ENCODE peak calls at places on chromosomes 5 and 9, in four cellular contexts. M is A549, L is SK-N-SH, B is GM23338. P is an unnamed sample.

GRCh38 chr9:81430727-81431126 is 258.6 kb downstream of the TLE1 start:
- DNase-seq in M (no peak), L (no peak), B (no peak), P (no peak)

GRCh38 chr9:694499-695154 is 146.9 kb upstream of the DMRT1 start:
- DNase-seq in M (peak; percentile 34), L (no peak), B (no peak), P (no peak)

GRCh38 chr5:33267741-33268140 is 173.0 kb upstream of the TARS1 start:
- DNase-seq in M (no peak), L (no peak), B (no peak), P (no peak)

GRCh38 chr5:61362796-61363364 is 30.8 kb downstream of the ZSWIM6 start:
- DNase-seq in M (no peak), L (no peak), B (peak; percentile 55), P (no peak)

GRCh38 chr5:6581090-6581489 is 51.8 kb downstream of the NSUN2 start:
- DNase-seq in M (no peak), L (no peak), B (no peak), P (no peak)

GRCh38 chr5:36250427-36250826 is 8.7 kb upstream of the NADK2 start:
- DNase-seq in M (no peak), L (no peak), B (no peak), P (no peak)

GRCh38 chr5:142179776-142180387 is 71.3 kb downstream of the NDFIP1 start:
- DNase-seq in M (no peak), L (peak; percentile 75), B (no peak), P (no peak)

GRCh38 chr5:127664082-127664481 is 15.2 kb downstream of the CTXN3 start:
- DNase-seq in M (no peak), L (no peak), B (no peak), P (no peak)

GRCh38 chr5:39176740-39177628 is 42.4 kb downstream of the FYB1 start:
- DNase-seq in M (no peak), L (no peak), B (no peak), P (peak; percentile 17)

GRCh38 chr5:78509884-78510769 is 138.4 kb downstream of the LHFPL2 start:
- DNase-seq in M (no peak), L (no peak), B (peak; percentile 84), P (no peak)

GRCh38 chr5:43019615-43020293 is 20.4 kb downstream of the ANXA2R start:
- DNase-seq in M (peak; percentile 51), L (peak; percentile 47), B (peak; percentile 93), P (no peak)

GRCh38 chr9:128438343-128439109 is 17.3 kb upstream of the ODF2 start:
- DNase-seq in M (peak; percentile 76), L (peak; percentile 93), B (peak; percentile 95), P (no peak)

GRCh38 chr9:80615964-80616363 is 1044.2 kb downstream of the TLE4 start:
- DNase-seq in M (no peak), L (no peak), B (no peak), P (no peak)

DNA sequence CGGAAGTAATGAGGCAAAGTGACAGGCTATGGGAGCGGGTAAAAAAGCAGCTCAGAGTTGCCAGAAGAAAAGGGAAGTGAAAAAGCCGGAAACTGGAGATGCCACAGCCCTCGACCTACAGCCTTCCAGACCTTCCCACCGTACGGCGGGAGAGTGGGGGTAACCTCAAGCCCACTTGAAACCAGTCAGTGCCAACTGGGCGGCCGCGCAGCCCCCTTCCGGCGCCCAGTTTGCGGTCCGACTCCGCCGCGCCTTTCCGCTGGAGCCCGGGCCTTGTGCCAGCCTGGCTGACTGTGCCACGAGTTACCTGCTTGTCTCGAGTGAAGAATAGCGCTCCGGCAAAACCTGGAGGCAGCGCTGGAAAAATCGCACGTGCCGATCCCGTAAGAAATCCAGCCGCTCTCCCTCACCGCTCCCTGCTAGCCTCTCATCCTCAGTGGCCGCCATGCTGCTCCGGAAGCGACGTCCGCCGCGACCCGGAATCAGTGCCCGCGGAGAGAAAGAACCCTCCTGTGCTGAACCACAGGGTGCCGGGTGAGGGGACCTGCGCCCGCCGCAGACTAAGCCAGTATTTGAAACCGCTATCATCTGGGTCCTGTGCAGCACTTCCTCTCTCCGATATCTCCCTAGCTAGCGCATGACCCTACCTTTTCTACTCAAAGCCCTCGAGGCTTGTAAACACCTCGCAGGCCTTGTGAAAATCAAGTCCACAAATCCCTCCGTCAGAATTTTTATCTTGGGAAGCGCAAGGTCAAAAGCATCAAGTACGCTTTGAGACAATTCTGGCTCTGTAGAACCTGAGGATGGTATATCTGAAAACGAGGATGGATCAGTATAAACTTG is at the start of gene PGGT1B:
- DNase-seq in M (peak; percentile 54), L (peak; percentile 90), B (peak; percentile 81), P (peak; percentile 19)
- TF ChIP-seq REST in M (peak; percentile 16), L (no peak), B (peak; percentile 11), P (peak; percentile 41)

DNA sequence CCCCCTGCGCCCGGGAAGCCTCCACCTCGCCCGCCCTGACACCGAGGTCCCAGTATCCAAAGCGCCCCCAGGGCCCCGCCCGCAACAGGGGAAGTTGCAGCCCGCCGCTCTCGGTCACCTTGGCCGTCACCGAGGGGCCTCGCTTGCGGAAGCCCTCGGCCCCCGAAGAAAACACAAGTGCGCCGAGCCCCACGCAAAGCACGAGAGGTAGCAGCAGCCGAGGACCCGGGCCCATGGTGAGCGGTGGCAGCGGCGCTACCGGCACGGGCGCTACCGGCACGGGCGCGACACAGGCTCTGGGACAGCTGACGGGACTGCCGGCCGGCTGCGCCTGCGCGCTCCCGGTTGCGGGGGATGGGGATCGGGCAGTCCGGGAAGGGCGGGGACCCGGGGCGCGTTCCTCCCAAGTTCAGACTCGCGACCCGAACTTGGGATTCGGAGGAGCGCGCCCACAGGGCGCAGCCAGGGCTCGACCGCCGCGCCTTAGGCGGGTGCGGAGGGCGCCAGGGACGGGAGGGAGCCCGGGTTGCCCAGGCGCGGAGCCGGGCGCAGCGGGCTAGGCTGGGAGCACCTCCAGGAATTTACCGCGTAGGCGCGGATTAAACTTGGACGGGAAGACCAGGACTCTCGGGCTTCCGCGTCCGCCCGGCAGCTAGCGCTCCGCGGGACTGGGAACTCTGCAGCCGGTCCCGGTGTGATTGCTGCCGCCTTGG is at the start of gene PPIC:
- DNase-seq in M (peak; percentile 91), L (peak; percentile 93), B (peak; percentile 85), P (no peak)
- TF ChIP-seq REST in M (no peak), L (no peak), B (no peak), P (no peak)

DNA sequence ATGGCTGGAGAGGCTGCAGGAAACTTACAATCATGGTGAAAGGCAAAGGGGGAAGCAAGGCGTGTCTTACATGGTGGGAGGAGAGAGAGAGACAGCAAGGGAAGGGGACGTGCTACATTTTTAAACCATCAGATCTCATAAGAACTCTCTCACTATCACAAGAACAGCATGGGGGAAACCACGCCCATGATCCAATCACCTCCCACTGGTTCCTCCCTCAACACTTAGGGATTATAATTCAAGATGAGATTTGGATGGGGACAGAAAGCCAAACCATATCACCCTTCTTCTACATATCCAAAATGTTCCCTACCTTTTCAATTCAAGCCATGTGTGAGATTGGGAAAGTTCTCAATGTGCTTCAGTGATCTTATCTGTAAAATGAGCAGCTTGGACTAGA is 22.9 kb upstream of the GLRX start:
- DNase-seq in M (no peak), L (no peak), B (no peak), P (no peak)
- TF ChIP-seq REST in M (no peak), L (no peak), B (no peak), P (no peak)

GRCh38 chr9:124392855-124393460 is 22.3 kb downstream of the PSMB7 start:
- DNase-seq in M (peak; percentile 89), L (peak; percentile 77), B (peak; percentile 74), P (no peak)

GRCh38 chr9:124394596-124394995 is 20.6 kb downstream of the PSMB7 start:
- DNase-seq in M (no peak), L (no peak), B (no peak), P (no peak)

GRCh38 chr9:124390812-124391658 is 24.2 kb downstream of the PSMB7 start:
- DNase-seq in M (peak; percentile 71), L (no peak), B (no peak), P (no peak)

GRCh38 chr9:124394167-124394566 is 21.1 kb downstream of the PSMB7 start:
- DNase-seq in M (no peak), L (no peak), B (no peak), P (no peak)

GRCh38 chr9:124392254-124392653 is 23.0 kb downstream of the PSMB7 start:
- DNase-seq in M (no peak), L (no peak), B (no peak), P (no peak)
- TF ChIP-seq REST in M (no peak), L (no peak), B (no peak), P (no peak)

DNA sequence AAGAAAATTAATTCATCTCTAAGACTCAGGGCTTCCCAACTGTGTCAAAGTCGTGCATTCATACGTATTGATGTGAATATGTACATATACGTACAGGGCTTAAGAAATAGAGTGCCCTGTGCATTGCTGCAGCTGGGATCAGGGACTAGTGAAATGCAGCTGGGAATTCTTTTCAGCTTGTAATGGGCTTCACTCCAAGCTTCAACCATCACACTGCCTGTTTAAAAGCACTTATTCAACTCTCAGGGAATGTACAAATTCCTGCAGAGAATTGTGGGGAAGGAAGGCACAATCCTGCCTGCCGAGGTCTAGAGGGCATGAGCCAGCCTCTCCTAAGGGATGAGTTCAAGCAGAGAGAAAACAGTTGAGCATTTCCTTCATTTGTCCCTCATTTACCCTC is 59.6 kb upstream of the MAN2A1 start:
- DNase-seq in M (no peak), L (no peak), B (no peak), P (no peak)
- TF ChIP-seq REST in M (no peak), L (no peak), B (no peak), P (no peak)

DNA sequence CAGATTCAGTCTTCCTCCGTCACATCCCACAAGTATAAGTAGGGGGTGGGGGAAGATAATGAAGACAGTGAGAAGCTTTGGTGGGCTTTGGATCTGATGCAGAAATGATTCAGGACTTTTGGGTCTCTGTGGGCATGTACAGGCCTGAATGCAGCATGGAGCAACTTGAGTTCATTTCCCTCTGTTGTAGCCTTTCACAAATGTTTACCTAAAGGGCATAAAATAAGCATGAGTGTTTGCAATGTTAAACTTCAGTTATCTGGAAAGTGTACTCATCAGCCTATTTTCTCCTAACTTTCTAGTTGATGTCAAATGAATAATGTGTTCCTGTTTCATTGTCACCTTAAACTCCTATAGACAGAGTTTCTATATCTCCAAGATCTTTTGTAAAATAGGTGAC is 39.3 kb downstream of the GARNL3 start:
- DNase-seq in M (no peak), L (no peak), B (no peak), P (no peak)
- TF ChIP-seq REST in M (no peak), L (no peak), B (no peak), P (no peak)

GRCh38 chr5:34449639-34450038 is 206.5 kb upstream of the RAI14 start:
- DNase-seq in M (no peak), L (no peak), B (no peak), P (no peak)
- TF ChIP-seq REST in M (no peak), L (no peak), B (no peak), P (no peak)

GRCh38 chr9:120388000-120388855 is 191.7 kb downstream of the CDK5RAP2 start:
- DNase-seq in M (no peak), L (no peak), B (no peak), P (no peak)
- TF ChIP-seq REST in M (no peak), L (peak; percentile 48), B (no peak), P (no peak)

DNA sequence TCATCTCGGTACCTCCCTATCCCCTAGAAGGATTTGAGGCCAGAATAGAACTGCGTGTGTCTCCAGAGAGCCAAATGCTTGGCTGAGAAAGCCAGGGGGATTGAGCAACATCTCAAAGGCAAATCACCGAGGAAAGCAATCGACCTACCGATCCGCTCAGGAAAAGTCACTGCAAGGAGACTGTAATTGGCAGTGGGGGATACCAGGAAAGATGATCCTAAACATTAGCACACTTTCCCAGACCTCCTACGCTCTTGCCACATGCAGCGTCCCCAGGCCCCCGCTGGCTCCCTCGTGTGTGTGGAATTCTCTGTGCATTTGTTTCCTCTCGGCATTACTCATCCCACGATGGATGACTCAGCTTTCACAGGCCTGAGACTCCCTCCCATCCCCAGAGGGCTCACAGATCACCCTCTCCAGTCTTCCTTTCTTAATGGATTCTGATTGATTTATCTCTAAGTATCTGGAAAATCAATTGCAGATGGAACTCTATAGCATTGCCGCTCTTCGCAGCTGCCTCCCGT is 82.2 kb upstream of the ICE1 start:
- DNase-seq in M (peak; percentile 87), L (peak; percentile 88), B (peak; percentile 75), P (no peak)
- TF ChIP-seq REST in M (no peak), L (no peak), B (no peak), P (no peak)

P was measured in GM12878.